ENCODE peak calls at places on chromosomes 11 and 22, in five cellular contexts. U, N, T, C and K are unnamed samples.
A peak's percentile ranks its signal among the peaks of the same experiment; 100 is the strongest.

GRCh38 chr22:41354979-41355378 is 26.8 kb upstream of the TEF start:
- DNase-seq in C (no peak), N (no peak), U (no peak), T (no peak), K (no peak)

GRCh38 chr11:34650528-34650927 is 29.6 kb downstream of the EHF start:
- DNase-seq in T (peak; percentile 70), C (peak; percentile 79), N (peak; percentile 89), U (no peak), K (peak; percentile 23)

GRCh38 chr22:19877626-19878339 is 23.1 kb upstream of the GNB1L start:
- DNase-seq in T (no peak), U (no peak), C (peak; percentile 82), N (no peak), K (peak; percentile 3)

GRCh38 chr11:117595440-117595839 is 201.6 kb downstream of the DSCAML1 start:
- DNase-seq in U (no peak), C (no peak), T (no peak), N (no peak), K (no peak)

GRCh38 chr11:83751041-83751440 is 464.9 kb upstream of the CCDC90B start:
- DNase-seq in N (no peak), T (no peak), U (no peak), C (no peak), K (no peak)

GRCh38 chr11:129383060-129383459 is 7.4 kb downstream of the BARX2 start:
- DNase-seq in N (no peak), U (no peak), T (no peak), C (no peak), K (no peak)

GRCh38 chr11:59944761-59945160 is 6.5 kb downstream of the OOSP1 start:
- DNase-seq in U (no peak), T (no peak), N (no peak), C (no peak), K (no peak)

GRCh38 chr11:35473975-35474374 is 51.4 kb downstream of the PAMR1 start:
- DNase-seq in U (no peak), N (no peak), C (no peak), T (no peak), K (no peak)

GRCh38 chr11:8913961-8914660 is 3.1 kb downstream of the AKIP1 start:
- DNase-seq in N (peak; percentile 50), U (peak; percentile 50), T (peak; percentile 8), C (peak; percentile 79), K (no peak)

GRCh38 chr22:47090591-47091240 is 328.3 kb downstream of the TBC1D22A start:
- DNase-seq in T (no peak), U (peak; percentile 19), N (peak; percentile 14), C (peak; percentile 81), K (peak; percentile 46)

GRCh38 chr22:43231724-43232034 is 44.7 kb upstream of the TTLL12 start:
- DNase-seq in N (no peak), U (no peak), T (no peak), C (no peak), K (no peak)

GRCh38 chr11:6548121-6548520 is 51.0 kb downstream of the DNHD1 start:
- DNase-seq in N (no peak), T (no peak), C (no peak), U (no peak), K (no peak)